ENCODE peak calls at places on chromosomes 13 and 19, in seven cellular contexts. T is AG09309, Z is neural crest cell, P is body of pancreas, G is nephron progenitor cell, U is omental fat pad, O is GM20000. X is an unnamed sample.

GRCh38 chr19:45464861-45465427 is 2.9 kb upstream of the FOSB start:
- DNase-seq in T (no peak), Z (no peak), P (no peak), G (peak; percentile 43), U (no peak), O (no peak), X (no peak)

GRCh38 chr13:30421093-30422055 is 919 bp upstream of the UBE2L5 start:
- DNase-seq in T (no peak), Z (peak; percentile 51), P (peak; percentile 83), G (peak; percentile 77), U (no peak), O (peak; percentile 75), X (peak; percentile 72)

GRCh38 chr19:30895946-30896345 is 453.3 kb downstream of the TSHZ3 start:
- DNase-seq in T (no peak), Z (no peak), P (no peak), G (no peak), U (no peak), O (no peak), X (no peak)

GRCh38 chr19:12364391-12365093 is 941 bp downstream of the ZNF442 start:
- DNase-seq in T (no peak), Z (peak; percentile 20), P (peak; percentile 19), G (peak; percentile 29), U (peak; percentile 23), O (peak; percentile 56), X (no peak)

GRCh38 chr13:113122571-113123225 is at the start of gene F10:
- DNase-seq in T (peak; percentile 4), Z (peak; percentile 29), P (peak; percentile 51), G (peak; percentile 54), U (no peak), O (no peak), X (peak; percentile 68)

GRCh38 chr13:34435338-34435737 is 506.7 kb upstream of the NBEA start:
- DNase-seq in T (peak; percentile 47), Z (no peak), P (no peak), G (no peak), U (no peak), O (no peak), X (no peak)

GRCh38 chr13:98879965-98880364 is 97.9 kb downstream of the DOCK9 start:
- DNase-seq in T (no peak), Z (no peak), P (no peak), G (no peak), U (no peak), O (no peak), X (no peak)

GRCh38 chr19:38557205-38557799 is 60.5 kb downstream of the MAP4K1 start:
- DNase-seq in T (no peak), Z (no peak), P (no peak), G (no peak), U (no peak), O (peak; percentile 71), X (no peak)

GRCh38 chr19:31253816-31254551 is 95.3 kb downstream of the TSHZ3 start:
- DNase-seq in T (no peak), Z (no peak), P (no peak), G (no peak), U (no peak), O (no peak), X (no peak)

GRCh38 chr19:17868669-17869068 is 3.1 kb upstream of the SLC5A5 start:
- DNase-seq in T (no peak), Z (no peak), P (no peak), G (no peak), U (no peak), O (no peak), X (no peak)

GRCh38 chr13:103033999-103034398 is 32.2 kb downstream of the SLC10A2 start:
- DNase-seq in T (no peak), Z (no peak), P (no peak), G (no peak), U (no peak), O (no peak), X (no peak)

GRCh38 chr19:3055741-3056453 is 6.4 kb downstream of the TLE5 start:
- DNase-seq in T (no peak), Z (no peak), P (peak; percentile 74), G (no peak), U (no peak), O (no peak), X (no peak)

GRCh38 chr13:83881031-83881727 is 1.1 kb downstream of the SLITRK1 start:
- DNase-seq in T (no peak), Z (no peak), P (no peak), G (no peak), U (no peak), O (no peak), X (no peak)

GRCh38 chr19:36151144-36152051 is 849 bp downstream of the COX7A1 start:
- DNase-seq in T (no peak), Z (no peak), P (peak; percentile 41), G (no peak), U (no peak), O (peak; percentile 42), X (no peak)

GRCh38 chr13:91101436-91101835 is 246.1 kb upstream of the MIR17HG start:
- DNase-seq in T (no peak), Z (no peak), P (no peak), G (no peak), U (no peak), O (no peak), X (no peak)

GRCh38 chr13:91100944-91101343 is 246.5 kb upstream of the MIR17HG start:
- DNase-seq in T (no peak), Z (no peak), P (no peak), G (no peak), U (no peak), O (no peak), X (no peak)

GRCh38 chr13:91099877-91100276 is 247.6 kb upstream of the MIR17HG start:
- DNase-seq in T (no peak), Z (no peak), P (no peak), G (no peak), U (no peak), O (no peak), X (no peak)

GRCh38 chr13:91097269-91097668 is 250.2 kb upstream of the MIR17HG start:
- DNase-seq in T (no peak), Z (no peak), P (no peak), G (no peak), U (no peak), O (no peak), X (no peak)
- TF ChIP-seq CTCF in T (no peak), Z (no peak), P (no peak), G (no peak), U (no peak), O (no peak), X (no peak)

DNA sequence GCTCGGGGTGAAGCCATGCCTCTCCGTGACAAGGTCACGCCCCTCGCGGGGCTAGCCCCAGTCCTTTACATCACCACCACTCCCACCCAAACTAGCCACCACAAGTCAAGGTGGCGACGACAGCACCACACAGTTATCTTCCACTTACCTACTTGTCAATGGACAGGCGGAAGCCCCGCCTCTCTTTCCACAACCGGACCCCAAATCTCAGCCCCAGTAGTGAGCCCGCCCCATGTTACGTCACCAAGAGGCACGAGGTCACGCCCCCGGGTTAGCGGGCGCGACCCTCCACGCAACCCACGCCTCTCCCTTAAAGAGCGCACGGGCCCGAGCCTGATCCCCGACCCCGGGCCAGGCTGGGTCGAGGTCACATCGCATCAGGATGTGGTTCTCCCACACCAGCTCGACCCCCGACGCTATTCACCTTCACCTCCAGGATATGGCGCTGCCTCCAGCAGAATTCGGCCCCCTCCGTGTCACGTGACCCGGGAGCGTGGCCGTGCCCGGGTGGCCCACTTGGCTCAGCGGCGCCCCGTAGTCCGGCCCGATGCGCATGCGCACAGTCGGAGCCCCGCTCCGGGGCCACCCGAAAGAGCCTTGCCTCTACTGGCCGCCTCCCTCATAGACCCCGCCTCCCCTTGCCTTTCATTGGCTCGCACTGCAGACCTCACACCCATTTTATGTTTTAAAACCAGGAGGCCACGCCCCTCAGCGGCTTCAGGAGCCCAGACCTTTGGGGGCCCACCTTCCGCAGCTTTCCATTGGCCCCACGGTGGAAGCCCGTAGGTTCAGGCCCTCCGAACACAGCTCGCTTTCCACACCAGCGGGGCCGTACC is 18.2 kb downstream of the SYDE1 start:
- DNase-seq in T (peak; percentile 79), Z (peak; percentile 98), P (peak; percentile 97), G (peak; percentile 99), U (peak; percentile 92), O (peak; percentile 98), X (peak; percentile 94)
- TF ChIP-seq CTCF in T (no peak), Z (no peak), P (no peak), G (no peak), U (no peak), O (no peak), X (peak; percentile 4)

GRCh38 chr19:49799798-49800376 is 13.2 kb downstream of the FUZ start:
- DNase-seq in T (no peak), Z (no peak), P (no peak), G (no peak), U (no peak), O (no peak), X (no peak)
- TF ChIP-seq CTCF in T (peak; percentile 18), Z (peak; percentile 31), P (no peak), G (no peak), U (no peak), O (no peak), X (no peak)

DNA sequence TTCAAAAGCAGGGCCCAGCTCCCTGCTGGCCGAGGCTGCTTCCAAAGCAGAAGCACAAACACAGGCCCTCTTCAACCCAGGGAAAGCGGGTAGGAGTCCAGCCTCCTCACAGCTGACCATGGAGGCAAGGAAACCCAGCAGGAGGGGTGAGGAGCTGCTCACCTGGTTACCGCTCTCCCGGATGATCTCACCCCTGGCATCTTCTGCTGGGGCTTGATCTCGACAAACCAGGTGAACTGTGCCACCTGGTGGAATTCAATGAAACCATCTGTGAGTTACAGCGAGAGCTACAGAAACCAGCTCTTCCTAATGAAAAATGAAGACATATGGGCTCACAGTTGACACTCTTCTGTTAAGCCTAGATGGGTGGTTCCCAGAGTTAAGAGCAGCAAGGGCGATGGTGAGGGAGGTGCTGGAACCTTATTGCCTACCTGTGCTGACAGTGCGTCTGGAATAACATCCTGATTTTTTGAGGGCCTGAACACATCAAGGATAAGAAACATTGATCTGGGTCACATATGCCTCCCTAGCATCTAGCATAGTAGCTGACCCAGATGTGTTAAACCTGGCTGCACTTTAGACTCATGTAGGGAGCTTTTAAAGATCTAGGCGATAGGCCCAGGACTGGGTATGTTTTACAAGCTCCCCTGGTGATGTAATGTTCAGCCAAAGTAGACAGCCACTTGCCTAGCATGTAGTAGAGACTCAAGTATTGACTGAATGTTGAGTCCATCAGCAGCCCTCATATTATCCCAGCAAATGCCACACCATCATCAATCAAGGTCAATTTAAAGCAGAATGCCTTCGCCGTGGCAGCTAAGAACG is 6.1 kb downstream of the DHRS12 start:
- DNase-seq in T (no peak), Z (no peak), P (peak; percentile 90), G (peak; percentile 30), U (no peak), O (peak; percentile 68), X (no peak)
- TF ChIP-seq CTCF in T (peak; percentile 49), Z (peak; percentile 75), P (peak; percentile 68), G (peak; percentile 38), U (no peak), O (peak; percentile 39), X (peak; percentile 30)

GRCh38 chr19:52585604-52586003 is 15.5 kb downstream of the ZNF701 start:
- DNase-seq in T (no peak), Z (no peak), P (no peak), G (no peak), U (no peak), O (no peak), X (no peak)

GRCh38 chr19:52592301-52592700 is 22.2 kb downstream of the ZNF701 start:
- DNase-seq in T (no peak), Z (no peak), P (no peak), G (no peak), U (no peak), O (no peak), X (no peak)

GRCh38 chr19:52585101-52585500 is 15.0 kb downstream of the ZNF701 start:
- DNase-seq in T (no peak), Z (no peak), P (no peak), G (no peak), U (no peak), O (no peak), X (no peak)

GRCh38 chr19:52590728-52591127 is 20.6 kb downstream of the ZNF701 start:
- DNase-seq in T (no peak), Z (no peak), P (no peak), G (no peak), U (no peak), O (no peak), X (no peak)
- TF ChIP-seq CTCF in T (no peak), Z (peak; percentile 47), P (no peak), G (no peak), U (no peak), O (no peak), X (no peak)

X was measured in AG09319.